ENCODE peak calls at places on chromosomes 4 and X, in eight cellular contexts. L is mammary epithelial cell, O is GM13976, H is fibroblast of pulmonary artery, M is stomach, V is uterus, J is tibial artery, Y is pancreas. U is an unnamed sample.

GRCh38 chrX:78622834-78623233 is 36.3 kb downstream of the RTL3 start:
- DNase-seq in O (no peak), L (no peak), H (no peak), J (no peak), Y (no peak), M (no peak), V (no peak), U (no peak)

GRCh38 chrX:133390647-133391046 is 24.6 kb downstream of the GPC4 start:
- DNase-seq in H (no peak), V (no peak), M (peak; percentile 49), L (no peak), Y (no peak), O (no peak), J (no peak), U (no peak)

GRCh38 chr4:183200453-183200852 is 101.4 kb downstream of the WWC2 start:
- DNase-seq in J (peak; percentile 29), M (peak; percentile 79), L (peak; percentile 84), H (peak; percentile 97), O (no peak), V (peak; percentile 17), Y (peak; percentile 91), U (peak; percentile 91)

GRCh38 chr4:167934216-167934615 is 158.1 kb upstream of the ANXA10 start:
- DNase-seq in V (no peak), L (no peak), M (no peak), J (no peak), O (no peak), Y (no peak), H (no peak), U (no peak)

GRCh38 chr4:16066586-16067128 is 17.2 kb downstream of the PROM1 start:
- DNase-seq in J (no peak), O (no peak), V (no peak), H (no peak), L (no peak), M (no peak), Y (no peak), U (no peak)

GRCh38 chr4:169485791-169486742 is 126.3 kb downstream of the NEK1 start:
- DNase-seq in O (peak; percentile 52), L (peak; percentile 50), J (no peak), H (peak; percentile 78), Y (no peak), V (no peak), M (no peak), U (peak; percentile 66)

GRCh38 chr4:168643083-168643795 is 146.4 kb downstream of the PALLD start:
- DNase-seq in H (peak; percentile 58), Y (no peak), V (no peak), M (no peak), L (no peak), O (no peak), J (no peak), U (no peak)

GRCh38 chr4:3287972-3288570 is 4.8 kb upstream of the RGS12 start:
- DNase-seq in J (no peak), V (no peak), O (peak; percentile 22), M (peak; percentile 19), H (no peak), Y (peak; percentile 67), L (no peak), U (no peak)

GRCh38 chr4:163776961-163777360 is 282.5 kb downstream of the TMA16 start:
- DNase-seq in V (no peak), Y (no peak), O (no peak), M (no peak), J (no peak), H (no peak), L (no peak), U (no peak)

GRCh38 chr4:11624370-11624769 is 195.7 kb upstream of the HS3ST1 start:
- DNase-seq in J (no peak), H (no peak), O (no peak), M (no peak), V (no peak), Y (no peak), L (peak; percentile 84), U (peak; percentile 71)

GRCh38 chr4:184544711-184545409 is 70.5 kb upstream of the IRF2 start:
- DNase-seq in M (no peak), Y (no peak), J (no peak), L (no peak), O (no peak), V (no peak), H (no peak), U (peak; percentile 6)

GRCh38 chrX:21779095-21779494 is 21.2 kb upstream of the SMPX start:
- DNase-seq in O (no peak), J (no peak), L (no peak), M (no peak), Y (no peak), V (no peak), H (no peak), U (no peak)

GRCh38 chr4:587671-588350 is 11.7 kb upstream of the TMEM271 start:
- DNase-seq in M (no peak), O (no peak), Y (no peak), V (no peak), L (no peak), H (no peak), J (no peak), U (no peak)

GRCh38 chr4:8039290-8039689 is 99.6 kb upstream of the AFAP1 start:
- DNase-seq in M (no peak), L (no peak), H (no peak), Y (no peak), V (no peak), O (no peak), J (no peak), U (no peak)

GRCh38 chr4:103067841-103068547 is 8.6 kb downstream of the SLC9B2 start:
- DNase-seq in L (peak; percentile 48), J (no peak), Y (no peak), H (no peak), O (no peak), M (no peak), V (no peak), U (peak; percentile 36)

GRCh38 chrX:369563-370101 is 17.1 kb downstream of the PPP2R3B start:
- DNase-seq in V (no peak), J (no peak), Y (peak; percentile 56), O (no peak), M (no peak), L (no peak), H (no peak), U (no peak)

GRCh38 chr4:48436318-48436717 is 46.8 kb upstream of the SLC10A4 start:
- DNase-seq in J (no peak), M (no peak), Y (no peak), O (no peak), V (no peak), L (no peak), H (peak; percentile 5), U (no peak)

GRCh38 chr4:32826169-32826568 is 2106.0 kb downstream of the PCDH7 start:
- DNase-seq in H (peak; percentile 4), M (no peak), Y (no peak), L (no peak), O (no peak), J (no peak), V (no peak), U (peak; percentile 52)

GRCh38 chr4:49044270-49044669 is 58.2 kb downstream of the CWH43 start:
- DNase-seq in Y (no peak), L (peak; percentile 6), H (no peak), O (no peak), V (no peak), M (no peak), J (no peak), U (peak; percentile 75)

GRCh38 chr4:87559090-87559837 is 30.1 kb upstream of the SPARCL1 start:
- DNase-seq in M (peak; percentile 26), H (no peak), V (no peak), Y (no peak), L (no peak), O (no peak), J (no peak), U (no peak)

GRCh38 chrX:152725409-152725808 is 8.1 kb downstream of the CSAG1 start:
- DNase-seq in O (no peak), J (no peak), H (no peak), L (no peak), V (no peak), M (no peak), Y (peak; percentile 17), U (no peak)

GRCh38 chr4:4787421-4787820 is 72.0 kb upstream of the MSX1 start:
- DNase-seq in V (no peak), O (no peak), Y (no peak), M (no peak), J (no peak), L (no peak), H (no peak), U (no peak)

GRCh38 chrX:12292996-12293765 is 154.9 kb downstream of the FRMPD4 start:
- DNase-seq in H (peak; percentile 40), O (no peak), V (no peak), M (no peak), J (no peak), Y (no peak), L (no peak), U (peak; percentile 45)

GRCh38 chrX:38335382-38335781 is 8.1 kb upstream of the RPGR start:
- DNase-seq in J (no peak), M (no peak), Y (no peak), H (no peak), V (no peak), O (no peak), L (no peak), U (no peak)
- TF ChIP-seq CTCF in J (no peak), M (peak; percentile 12), Y (no peak), H (peak; percentile 39), V (no peak), O (no peak), L (peak; percentile 35), U (peak; percentile 38)

DNA sequence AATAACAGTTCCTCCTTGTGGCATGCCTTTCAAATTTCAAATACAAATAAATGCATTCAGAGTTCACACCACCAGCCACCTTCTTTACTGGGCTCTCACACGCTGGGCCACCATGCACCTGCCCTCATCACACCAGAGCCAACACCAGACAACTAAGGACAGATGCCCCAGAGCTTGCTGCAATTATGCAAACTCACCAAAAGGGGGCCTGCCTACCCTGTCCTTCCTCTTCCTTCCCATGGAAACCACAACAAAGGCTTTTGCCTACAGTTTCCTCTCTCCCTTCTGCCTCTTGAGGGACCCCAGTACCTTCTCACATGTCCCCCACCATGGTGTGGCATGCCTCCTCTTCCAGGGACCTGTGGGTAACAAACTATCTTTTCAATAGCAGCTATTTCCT is 1333.9 kb upstream of the TENM3 start:
- DNase-seq in H (no peak), V (no peak), M (no peak), Y (no peak), L (peak; percentile 40), J (no peak), O (no peak), U (peak; percentile 48)
- TF ChIP-seq CTCF in H (no peak), V (no peak), M (no peak), Y (no peak), L (peak; percentile 87), J (no peak), O (peak; percentile 16), U (peak; percentile 39)

DNA sequence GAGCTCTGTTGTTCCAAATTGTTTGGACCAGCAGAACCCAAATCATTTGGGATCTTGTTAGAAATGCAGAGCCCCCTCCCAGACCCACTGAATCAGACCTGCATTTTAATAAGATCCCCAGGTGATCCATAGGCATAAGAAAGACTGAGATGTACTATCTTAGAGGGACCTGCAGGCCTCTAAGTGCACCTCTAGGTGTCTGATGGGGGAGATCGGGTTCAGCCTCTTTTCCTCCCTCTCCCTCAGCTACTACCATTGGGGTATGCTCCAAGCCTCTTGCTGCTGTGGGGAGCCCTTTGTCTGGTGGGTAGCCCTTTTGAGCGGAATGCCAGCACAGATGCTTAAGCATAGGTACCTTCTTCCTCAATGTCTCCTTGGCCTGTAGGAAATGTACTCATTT is 63.8 kb upstream of the RPS6KA3 start:
- DNase-seq in L (no peak), Y (no peak), H (no peak), J (no peak), O (no peak), M (no peak), V (no peak), U (no peak)
- TF ChIP-seq CTCF in L (no peak), Y (no peak), H (no peak), J (no peak), O (no peak), M (no peak), V (no peak), U (no peak)

GRCh38 chr4:20760053-20760452 is 59.8 kb downstream of the PACRGL start:
- DNase-seq in L (no peak), J (no peak), O (no peak), H (peak; percentile 22), Y (no peak), V (no peak), M (no peak), U (peak; percentile 8)
- TF ChIP-seq CTCF in L (no peak), J (no peak), O (peak; percentile 20), H (peak; percentile 21), Y (no peak), V (no peak), M (no peak), U (no peak)

U was measured in MCF 10A.